ENCODE peak calls at places on chromosomes 7 and 10, in eight cellular contexts. P is astrocyte of the spinal cord; V is fibroblast of lung; M is mucosa of descending colon; D is A549; A is stomach; B is psoas muscle; J is CD8-positive, alpha-beta T cell. I is an unnamed sample.

GRCh38 chr7:43784030-43785001 is 25.8 kb downstream of the BLVRA start:
- DNase-seq in P (no peak), V (peak), M (no peak), D (no peak), A (no peak), B (no peak), J (no peak), I (peak)

GRCh38 chr10:79285315-79286185 is 61.7 kb upstream of the PPIF start:
- DNase-seq in P (no peak), V (no peak), M (no peak), D (no peak), A (no peak), B (no peak), J (no peak), I (no peak)

GRCh38 chr10:44004913-44005787 is 356.5 kb upstream of the ZNF32 start:
- DNase-seq in P (no peak), V (no peak), M (no peak), D (no peak), A (no peak), B (no peak), J (no peak), I (no peak)

GRCh38 chr7:25026156-25026555 is 46.2 kb upstream of the OSBPL3 start:
- DNase-seq in P (no peak), V (no peak), M (no peak), D (no peak), A (no peak), B (no peak), J (no peak), I (no peak)

GRCh38 chr10:63702107-63702506 is 180.9 kb downstream of the REEP3 start:
- DNase-seq in P (no peak), V (no peak), M (no peak), D (no peak), A (no peak), B (no peak), J (no peak), I (peak)

GRCh38 chr10:132248455-132249231 is 59.1 kb downstream of the STK32C start:
- DNase-seq in P (no peak), V (no peak), M (peak), D (peak), A (peak), B (peak), J (peak), I (no peak)

GRCh38 chr7:90540406-90540805 is 55.7 kb upstream of the CDK14 start:
- DNase-seq in P (no peak), V (no peak), M (peak), D (no peak), A (no peak), B (no peak), J (no peak), I (no peak)

GRCh38 chr7:121102619-121103018 is 114.1 kb downstream of the CPED1 start:
- DNase-seq in P (no peak), V (no peak), M (no peak), D (no peak), A (peak), B (no peak), J (no peak), I (no peak)

GRCh38 chr7:134480730-134481129 is 21.8 kb upstream of the AKR1B1 start:
- DNase-seq in P (peak), V (peak), M (no peak), D (peak), A (no peak), B (no peak), J (no peak), I (peak)

GRCh38 chr10:118669020-118669766 is 73.7 kb upstream of the PRLHR start:
- DNase-seq in P (peak), V (peak), M (no peak), D (no peak), A (no peak), B (no peak), J (no peak), I (peak)

DNA sequence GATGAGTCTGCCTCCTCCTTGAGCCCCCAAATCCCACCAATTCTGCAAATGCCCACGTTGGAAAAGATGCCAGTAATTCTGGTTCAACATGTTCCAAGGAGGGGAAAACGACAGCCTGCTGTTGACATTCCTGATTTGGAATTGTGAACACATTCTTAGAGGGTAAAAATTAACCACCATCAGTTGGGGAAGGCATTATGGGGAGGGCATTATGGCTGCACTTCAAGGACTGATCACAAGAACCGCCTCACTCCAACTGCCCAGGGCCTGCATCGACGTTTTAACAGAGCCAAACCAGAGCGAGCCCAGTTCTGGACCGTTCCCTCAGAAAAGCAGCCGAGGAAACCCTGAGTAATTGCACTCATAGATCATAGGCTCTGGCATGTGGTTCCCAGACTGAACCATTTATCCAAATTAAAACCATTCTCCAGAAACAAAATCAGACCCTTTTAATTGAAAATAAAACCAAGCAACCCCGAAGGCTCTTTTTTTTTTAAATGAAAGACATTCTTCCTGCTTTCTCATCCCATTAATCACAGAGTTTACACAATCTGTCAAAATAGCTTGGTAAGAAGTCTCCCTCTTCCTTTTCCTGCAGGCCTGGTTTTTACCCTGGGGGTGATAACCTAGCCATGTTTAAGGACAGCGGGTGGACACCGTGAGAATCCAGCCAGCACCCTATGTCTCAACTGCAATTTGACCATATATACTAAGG is 8.0 kb downstream of the TNS3 start:
- DNase-seq in P (peak), V (peak), M (no peak), D (peak), A (peak), B (no peak), J (no peak), I (peak)
- H3K4me3 ChIP-seq in P (no peak), V (peak), M (no peak), D (peak), A (no peak), B (no peak), J (no peak), I (no peak)

GRCh38 chr7:1501487-1502270 is 2.5 kb downstream of the INTS1 start:
- DNase-seq in P (no peak), V (no peak), M (no peak), D (no peak), A (no peak), B (no peak), J (no peak), I (no peak)

GRCh38 chr7:1503816-1504775 is at the start of gene INTS1:
- DNase-seq in P (peak), V (peak), M (peak), D (peak), A (peak), B (peak), J (peak), I (peak)

GRCh38 chr7:1505731-1506550 is 1.8 kb upstream of the INTS1 start:
- DNase-seq in P (no peak), V (no peak), M (peak), D (peak), A (no peak), B (no peak), J (no peak), I (no peak)

GRCh38 chr7:1502845-1503244 is 1.3 kb downstream of the INTS1 start:
- DNase-seq in P (no peak), V (no peak), M (no peak), D (no peak), A (no peak), B (no peak), J (no peak), I (no peak)

GRCh38 chr7:1503390-1503789 is 799 bp downstream of the INTS1 start:
- DNase-seq in P (no peak), V (no peak), M (peak), D (no peak), A (no peak), B (no peak), J (no peak), I (no peak)
- TF ChIP-seq CTCF in P (no peak), V (no peak), M (no peak), D (no peak), A (no peak), B (no peak), J (no peak), I (no peak)

GRCh38 chr10:121593267-121593666 is 5.0 kb downstream of the FGFR2 start:
- DNase-seq in P (no peak), V (no peak), M (no peak), D (no peak), A (no peak), B (no peak), J (no peak), I (no peak)

GRCh38 chr10:121591186-121591585 is 7.1 kb downstream of the FGFR2 start:
- DNase-seq in P (no peak), V (no peak), M (no peak), D (no peak), A (no peak), B (no peak), J (no peak), I (no peak)

GRCh38 chr10:121593676-121594075 is 4.6 kb downstream of the FGFR2 start:
- DNase-seq in P (no peak), V (no peak), M (no peak), D (no peak), A (no peak), B (no peak), J (no peak), I (no peak)

GRCh38 chr10:121590772-121591171 is 7.5 kb downstream of the FGFR2 start:
- DNase-seq in P (no peak), V (no peak), M (no peak), D (no peak), A (no peak), B (no peak), J (no peak), I (no peak)

GRCh38 chr10:121592155-121592890 is 5.9 kb downstream of the FGFR2 start:
- DNase-seq in P (no peak), V (no peak), M (no peak), D (no peak), A (no peak), B (no peak), J (no peak), I (no peak)
- H3K4me3 ChIP-seq in P (no peak), V (no peak), M (no peak), D (no peak), A (no peak), B (no peak), J (no peak), I (no peak)

GRCh38 chr7:127512587-127512986 is 72.8 kb downstream of the GCC1 start:
- DNase-seq in P (no peak), V (no peak), M (no peak), D (no peak), A (no peak), B (no peak), J (no peak), I (no peak)

GRCh38 chr7:127516320-127516719 is 69.1 kb downstream of the GCC1 start:
- DNase-seq in P (no peak), V (no peak), M (no peak), D (no peak), A (no peak), B (no peak), J (no peak), I (no peak)

GRCh38 chr7:127513311-127513710 is 72.1 kb downstream of the GCC1 start:
- DNase-seq in P (no peak), V (no peak), M (no peak), D (no peak), A (no peak), B (no peak), J (no peak), I (no peak)

GRCh38 chr7:127514499-127514898 is 70.9 kb downstream of the GCC1 start:
- DNase-seq in P (peak), V (peak), M (no peak), D (peak), A (no peak), B (no peak), J (no peak), I (peak)
- TF ChIP-seq CTCF in P (peak), V (peak), M (no peak), D (peak), A (peak), B (peak), J (peak), I (peak)

DNA sequence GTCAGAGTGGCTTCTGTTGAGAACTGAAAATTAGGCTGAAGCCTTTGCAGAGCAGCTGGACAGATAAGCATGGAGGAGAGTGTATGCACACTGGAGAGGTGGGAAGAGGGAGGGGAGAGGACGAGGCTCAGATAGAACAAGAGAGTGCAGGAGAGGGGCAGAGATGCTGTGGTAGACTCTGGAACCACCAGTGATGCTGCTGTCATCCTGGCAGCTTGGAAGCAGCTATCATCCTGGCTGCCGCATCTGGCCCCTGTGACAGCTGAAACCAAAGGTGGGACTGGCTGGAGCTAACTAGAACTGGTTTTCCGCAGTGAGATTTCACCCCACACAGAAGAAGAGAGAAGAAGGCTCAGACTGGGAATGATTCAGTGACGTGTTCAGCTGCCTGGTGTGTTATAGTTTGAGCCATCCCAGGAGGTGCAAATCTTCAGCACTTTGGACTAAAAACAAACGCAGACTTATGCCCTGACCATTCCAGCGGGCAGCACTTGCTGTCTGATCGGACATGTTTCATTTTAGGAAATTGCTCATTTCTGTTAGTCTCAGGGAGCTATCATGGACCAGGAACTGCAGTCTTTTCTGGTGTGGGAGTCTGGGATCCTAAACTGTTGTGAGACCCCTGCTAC is 38.4 kb downstream of the EEPD1 start:
- DNase-seq in P (peak), V (peak), M (no peak), D (no peak), A (no peak), B (no peak), J (no peak), I (peak)
- H3K4me3 ChIP-seq in P (no peak), V (no peak), M (no peak), D (no peak), A (no peak), B (no peak), J (no peak), I (no peak)

GRCh38 chr7:75961194-75961593 is 33.2 kb downstream of the TMEM120A start:
- DNase-seq in P (no peak), V (no peak), M (no peak), D (no peak), A (no peak), B (no peak), J (no peak), I (no peak)
- TF ChIP-seq CTCF in P (peak), V (no peak), M (no peak), D (no peak), A (no peak), B (peak), J (no peak), I (no peak)

GRCh38 chr10:101294109-101294508 is 59.9 kb upstream of the BTRC start:
- DNase-seq in P (no peak), V (no peak), M (no peak), D (no peak), A (no peak), B (no peak), J (no peak), I (no peak)

GRCh38 chr10:101295266-101295665 is 58.7 kb upstream of the BTRC start:
- DNase-seq in P (no peak), V (no peak), M (no peak), D (no peak), A (no peak), B (no peak), J (no peak), I (no peak)

GRCh38 chr10:101292194-101293006 is 61.6 kb upstream of the BTRC start:
- DNase-seq in P (peak), V (no peak), M (no peak), D (no peak), A (no peak), B (peak), J (no peak), I (no peak)

GRCh38 chr10:101291254-101292193 is 62.3 kb upstream of the LBX1 start:
- DNase-seq in P (peak), V (no peak), M (peak), D (peak), A (peak), B (peak), J (peak), I (no peak)

DNA sequence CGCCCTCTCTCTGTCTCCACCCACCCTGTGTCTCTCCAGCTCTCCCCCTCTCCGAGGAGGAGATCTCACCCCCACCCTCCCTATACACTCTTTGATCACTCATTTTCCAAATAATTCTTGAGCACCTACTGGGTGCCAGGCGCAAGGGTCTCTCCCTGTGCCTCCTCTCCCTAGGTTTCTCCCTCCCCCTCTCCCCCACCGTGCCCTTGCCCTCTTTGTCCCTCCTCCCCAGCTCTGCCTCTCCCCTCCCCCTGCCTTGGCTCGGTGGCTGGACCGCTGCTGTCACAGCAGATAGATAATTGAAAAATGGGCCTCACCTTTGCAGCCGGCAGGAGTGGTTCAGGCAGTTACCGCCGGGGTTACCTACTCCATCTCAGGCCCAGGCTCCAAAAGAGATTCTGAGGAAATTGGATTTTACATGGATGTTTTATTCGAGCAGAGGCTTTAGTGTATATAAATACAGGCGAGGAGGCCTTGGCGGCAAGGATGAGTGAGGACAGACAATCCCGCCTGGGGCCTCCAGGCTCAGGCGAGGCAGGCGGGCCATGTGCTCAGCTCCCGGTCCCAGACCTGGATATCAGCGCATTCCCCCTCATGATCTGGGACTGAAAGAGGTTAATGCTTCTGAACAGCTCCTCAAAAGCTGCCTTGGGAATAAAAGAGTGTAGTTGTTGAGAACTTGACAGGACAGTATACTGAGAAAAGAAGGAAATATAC is 60.8 kb upstream of the BTRC start:
- DNase-seq in P (no peak), V (no peak), M (no peak), D (no peak), A (no peak), B (no peak), J (no peak), I (no peak)
- H3K4me3 ChIP-seq in P (no peak), V (no peak), M (no peak), D (peak), A (peak), B (peak), J (no peak), I (no peak)

DNA sequence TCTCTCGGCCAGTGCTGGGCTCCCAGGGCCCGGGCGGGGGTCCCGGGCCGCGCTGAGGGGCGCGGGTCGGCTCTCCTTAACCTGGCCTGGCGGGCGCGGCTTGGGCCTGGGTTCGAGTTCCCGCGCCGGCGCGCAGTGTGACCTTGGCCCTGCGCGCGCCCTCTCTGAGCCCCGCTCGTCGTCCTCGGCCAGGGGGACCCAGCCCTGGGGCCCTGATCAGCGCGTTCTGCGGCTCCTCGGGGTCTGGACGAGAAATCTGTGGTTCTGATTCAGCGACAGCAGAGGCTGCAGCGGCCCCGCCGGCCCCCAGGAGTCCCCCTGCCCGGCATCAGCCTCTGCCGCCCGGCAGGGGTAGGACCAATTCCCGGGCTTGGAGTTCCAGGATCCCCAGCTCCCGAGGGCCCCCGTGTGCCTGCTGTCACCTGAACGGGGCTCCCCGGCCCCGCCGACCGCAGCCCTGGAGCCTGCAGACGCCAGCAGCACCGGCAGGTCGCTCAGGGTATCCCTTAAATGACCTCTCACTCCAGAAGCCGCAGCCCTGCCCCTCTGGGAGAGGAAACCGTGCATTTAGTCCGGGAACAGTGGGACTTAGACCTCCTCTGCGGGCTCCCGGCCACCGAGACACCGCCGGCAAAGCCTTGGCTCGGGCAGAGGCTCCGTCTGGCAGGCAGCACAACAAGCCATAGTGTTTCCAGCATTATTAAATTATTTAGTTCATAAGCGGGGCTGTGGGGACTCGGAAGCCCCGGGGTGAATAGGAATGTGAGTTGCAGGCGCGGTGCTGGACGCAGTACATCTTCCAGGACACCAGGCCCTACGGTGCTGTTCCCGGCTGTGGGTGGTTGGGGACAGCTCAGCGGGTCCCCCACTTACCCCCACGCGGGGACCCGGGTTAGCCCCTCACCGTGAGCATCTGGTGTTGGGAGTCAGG is 572 bp downstream of the CHST12 start:
- DNase-seq in P (peak), V (peak), M (peak), D (no peak), A (peak), B (peak), J (peak), I (peak)
- TF ChIP-seq CTCF in P (peak), V (no peak), M (no peak), D (no peak), A (peak), B (no peak), J (no peak), I (no peak)

GRCh38 chr10:104314591-104315485 is 23.4 kb downstream of the ITPRIP start:
- DNase-seq in P (no peak), V (no peak), M (no peak), D (no peak), A (no peak), B (peak), J (no peak), I (no peak)
- H3K4me3 ChIP-seq in P (no peak), V (no peak), M (no peak), D (no peak), A (no peak), B (no peak), J (no peak), I (no peak)

DNA sequence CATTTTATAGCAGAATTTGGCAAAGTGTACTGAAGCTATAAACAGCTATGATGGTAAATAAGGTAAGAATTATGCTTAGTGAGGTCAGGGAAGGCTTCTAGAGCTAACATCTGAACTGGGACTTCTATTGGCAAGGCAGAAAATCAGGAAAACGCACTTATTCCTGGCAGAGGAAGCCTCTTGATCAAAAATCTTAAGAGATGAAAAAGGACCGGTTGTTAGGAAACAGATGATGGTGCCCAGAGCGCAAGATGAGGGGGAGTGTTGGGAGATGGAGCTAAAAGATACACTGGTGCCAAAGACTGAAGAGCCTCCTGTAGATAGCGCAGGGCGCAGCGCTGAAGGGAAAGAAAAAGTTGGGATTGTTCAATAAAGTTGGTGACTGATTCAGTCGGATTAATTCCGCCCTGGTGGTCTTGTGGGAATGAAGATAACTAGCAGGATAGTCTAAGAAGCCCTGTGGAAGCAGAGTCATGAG is 550 bp upstream of the CALU start:
- DNase-seq in P (no peak), V (no peak), M (no peak), D (no peak), A (no peak), B (no peak), J (no peak), I (no peak)
- TF ChIP-seq CTCF in P (no peak), V (no peak), M (no peak), D (no peak), A (no peak), B (no peak), J (no peak), I (no peak)

I was measured in foreskin fibroblast.